ENCODE peak calls at places on chromosomes 7 and 10, in five cellular contexts. One of them, this sample, is unnamed.

GRCh38 chr7:159027091-159027802 is 117.4 kb downstream of the VIPR2 start:
- DNase-seq in heart left ventricle: peak; percentile 11
- DNase-seq in left lobe of liver: peak; percentile 22
- DNase-seq in T-helper 2 cell: no peak
- DNase-seq in PC-9: no peak
- DNase-seq in this sample: no peak

GRCh38 chr10:22665329-22665728 is 49.0 kb downstream of the PIP4K2A start:
- DNase-seq in heart left ventricle: no peak
- DNase-seq in left lobe of liver: no peak
- DNase-seq in T-helper 2 cell: no peak
- DNase-seq in PC-9: no peak
- DNase-seq in this sample: no peak

GRCh38 chr7:30984359-30985107 is 20.8 kb downstream of the GHRHR start:
- DNase-seq in heart left ventricle: no peak
- DNase-seq in left lobe of liver: no peak
- DNase-seq in T-helper 2 cell: no peak
- DNase-seq in PC-9: peak; percentile 54
- DNase-seq in this sample: no peak

GRCh38 chr10:93999401-93999851 is 5.7 kb downstream of the PLCE1 start:
- DNase-seq in heart left ventricle: peak; percentile 58
- DNase-seq in left lobe of liver: peak; percentile 51
- DNase-seq in T-helper 2 cell: no peak
- DNase-seq in PC-9: no peak
- DNase-seq in this sample: no peak

GRCh38 chr10:88270871-88271713 is 312.0 kb downstream of the RNLS start:
- DNase-seq in heart left ventricle: no peak
- DNase-seq in left lobe of liver: no peak
- DNase-seq in T-helper 2 cell: peak; percentile 91
- DNase-seq in PC-9: no peak
- DNase-seq in this sample: peak; percentile 18

GRCh38 chr7:49708590-49708989 is 64.8 kb upstream of the VWC2 start:
- DNase-seq in heart left ventricle: no peak
- DNase-seq in left lobe of liver: no peak
- DNase-seq in T-helper 2 cell: no peak
- DNase-seq in PC-9: no peak
- DNase-seq in this sample: no peak

GRCh38 chr10:85547460-85548023 is 819.1 kb downstream of the GRID1 start:
- DNase-seq in heart left ventricle: no peak
- DNase-seq in left lobe of liver: no peak
- DNase-seq in T-helper 2 cell: no peak
- DNase-seq in PC-9: no peak
- DNase-seq in this sample: no peak

GRCh38 chr10:71598673-71599072 is 120.9 kb downstream of the C10orf105 start:
- DNase-seq in heart left ventricle: peak; percentile 72
- DNase-seq in left lobe of liver: peak; percentile 78
- DNase-seq in T-helper 2 cell: no peak
- DNase-seq in PC-9: no peak
- DNase-seq in this sample: no peak

GRCh38 chr10:91006001-91006751 is 85.3 kb upstream of the ANKRD1 start:
- DNase-seq in heart left ventricle: peak; percentile 35
- DNase-seq in left lobe of liver: peak; percentile 69
- DNase-seq in T-helper 2 cell: peak; percentile 80
- DNase-seq in PC-9: peak; percentile 46
- DNase-seq in this sample: no peak

GRCh38 chr7:44307301-44307900 is 18.0 kb downstream of the CAMK2B start:
- DNase-seq in heart left ventricle: peak; percentile 61
- DNase-seq in left lobe of liver: no peak
- DNase-seq in T-helper 2 cell: peak; percentile 39
- DNase-seq in PC-9: peak; percentile 61
- DNase-seq in this sample: no peak

GRCh38 chr10:86798636-86799035 is 42.2 kb downstream of the BMPR1A start:
- DNase-seq in heart left ventricle: no peak
- DNase-seq in left lobe of liver: no peak
- DNase-seq in T-helper 2 cell: peak; percentile 54
- DNase-seq in PC-9: no peak
- DNase-seq in this sample: no peak

GRCh38 chr7:2715341-2716231 is 27.6 kb downstream of the AMZ1 start:
- DNase-seq in heart left ventricle: no peak
- DNase-seq in left lobe of liver: no peak
- DNase-seq in T-helper 2 cell: peak; percentile 90
- DNase-seq in PC-9: no peak
- DNase-seq in this sample: no peak

This sample was measured in GM12891.